ENCODE peak calls at places on chromosomes 2 and 18, in six cellular contexts. One of them, this sample, is unnamed.

GRCh38 chr2:19580264-19580663 is 221.8 kb upstream of the OSR1 start:
- DNase-seq in stomach: no peak
- DNase-seq in testis: no peak
- DNase-seq in uterus: no peak
- DNase-seq in spleen: no peak
- DNase-seq in body of pancreas: no peak
- DNase-seq in this sample: no peak

GRCh38 chr2:231604101-231604684 is 11.5 kb downstream of the TEX44 start:
- DNase-seq in uterus: peak; percentile 76
- DNase-seq in testis: peak; percentile 48
- DNase-seq in body of pancreas: peak; percentile 63
- DNase-seq in stomach: peak; percentile 51
- DNase-seq in spleen: peak; percentile 88
- DNase-seq in this sample: peak; percentile 70

GRCh38 chr2:219314804-219315468 is 5.7 kb upstream of the PTPRN start:
- DNase-seq in spleen: no peak
- DNase-seq in uterus: no peak
- DNase-seq in body of pancreas: no peak
- DNase-seq in testis: no peak
- DNase-seq in stomach: no peak
- DNase-seq in this sample: no peak

GRCh38 chr2:19038096-19039015 is 320.1 kb downstream of the OSR1 start:
- DNase-seq in testis: peak; percentile 44
- DNase-seq in stomach: no peak
- DNase-seq in body of pancreas: no peak
- DNase-seq in uterus: no peak
- DNase-seq in spleen: no peak
- DNase-seq in this sample: no peak

GRCh38 chr2:15641530-15641982 is 49.9 kb downstream of the DDX1 start:
- DNase-seq in testis: no peak
- DNase-seq in uterus: no peak
- DNase-seq in body of pancreas: no peak
- DNase-seq in stomach: no peak
- DNase-seq in spleen: no peak
- DNase-seq in this sample: no peak

GRCh38 chr2:216922170-216922780 is 62.4 kb upstream of the TNP1 start:
- DNase-seq in testis: no peak
- DNase-seq in uterus: no peak
- DNase-seq in spleen: no peak
- DNase-seq in body of pancreas: no peak
- DNase-seq in stomach: no peak
- DNase-seq in this sample: no peak

GRCh38 chr18:2641638-2642037 is 13.9 kb upstream of the SMCHD1 start:
- DNase-seq in stomach: no peak
- DNase-seq in testis: no peak
- DNase-seq in uterus: no peak
- DNase-seq in body of pancreas: no peak
- DNase-seq in spleen: no peak
- DNase-seq in this sample: no peak

GRCh38 chr18:26771524-26771923 is 94.0 kb downstream of the AQP4 start:
- DNase-seq in body of pancreas: peak; percentile 39
- DNase-seq in spleen: no peak
- DNase-seq in testis: peak; percentile 31
- DNase-seq in stomach: peak; percentile 34
- DNase-seq in uterus: no peak
- DNase-seq in this sample: peak; percentile 44

GRCh38 chr18:48475635-48476549 is 62.9 kb upstream of the CTIF start:
- DNase-seq in uterus: peak; percentile 44
- DNase-seq in body of pancreas: peak; percentile 65
- DNase-seq in stomach: peak; percentile 53
- DNase-seq in spleen: no peak
- DNase-seq in testis: peak; percentile 67
- DNase-seq in this sample: peak; percentile 46

GRCh38 chr18:59219672-59220163 is at the start of gene GRP:
- DNase-seq in uterus: no peak
- DNase-seq in spleen: no peak
- DNase-seq in body of pancreas: no peak
- DNase-seq in testis: no peak
- DNase-seq in stomach: no peak
- DNase-seq in this sample: no peak

GRCh38 chr2:45905643-45905969 is 254.1 kb downstream of the PRKCE start:
- DNase-seq in body of pancreas: no peak
- DNase-seq in spleen: no peak
- DNase-seq in stomach: no peak
- DNase-seq in uterus: no peak
- DNase-seq in testis: no peak
- DNase-seq in this sample: no peak

GRCh38 chr2:226463154-226463553 is 336.5 kb downstream of the IRS1 start:
- DNase-seq in spleen: no peak
- DNase-seq in body of pancreas: no peak
- DNase-seq in uterus: no peak
- DNase-seq in testis: no peak
- DNase-seq in stomach: no peak
- DNase-seq in this sample: no peak

GRCh38 chr2:44233450-44234128 is 41.7 kb upstream of the SLC3A1 start:
- DNase-seq in stomach: no peak
- DNase-seq in body of pancreas: no peak
- DNase-seq in spleen: no peak
- DNase-seq in uterus: no peak
- DNase-seq in testis: no peak
- DNase-seq in this sample: no peak

GRCh38 chr2:14330884-14331283 is 301.6 kb upstream of the LRATD1 start:
- DNase-seq in stomach: no peak
- DNase-seq in spleen: no peak
- DNase-seq in testis: no peak
- DNase-seq in uterus: no peak
- DNase-seq in body of pancreas: no peak
- DNase-seq in this sample: no peak

GRCh38 chr2:96769816-96770215 is 9.1 kb downstream of the CNNM4 start:
- DNase-seq in testis: peak; percentile 42
- DNase-seq in spleen: no peak
- DNase-seq in body of pancreas: no peak
- DNase-seq in stomach: peak; percentile 30
- DNase-seq in uterus: no peak
- DNase-seq in this sample: peak; percentile 97

GRCh38 chr2:45291283-45291682 is 282.0 kb upstream of the SIX2 start:
- DNase-seq in testis: no peak
- DNase-seq in stomach: no peak
- DNase-seq in spleen: no peak
- DNase-seq in uterus: peak; percentile 30
- DNase-seq in body of pancreas: no peak
- DNase-seq in this sample: no peak

GRCh38 chr2:164979113-164979512 is 23.8 kb upstream of the SLC38A11 start:
- DNase-seq in spleen: no peak
- DNase-seq in stomach: no peak
- DNase-seq in body of pancreas: no peak
- DNase-seq in uterus: no peak
- DNase-seq in testis: no peak
- DNase-seq in this sample: no peak

GRCh38 chr2:184524551-184525382 is 73.6 kb upstream of the ZNF804A start:
- DNase-seq in body of pancreas: peak; percentile 4
- DNase-seq in spleen: no peak
- DNase-seq in stomach: no peak
- DNase-seq in testis: no peak
- DNase-seq in uterus: no peak
- DNase-seq in this sample: no peak

GRCh38 chr18:61833387-61833786 is 59.4 kb downstream of the RNF152 start:
- DNase-seq in spleen: no peak
- DNase-seq in stomach: no peak
- DNase-seq in uterus: no peak
- DNase-seq in body of pancreas: no peak
- DNase-seq in testis: no peak
- DNase-seq in this sample: no peak

GRCh38 chr2:190469770-190470169 is 61.6 kb downstream of the MFSD6 start:
- DNase-seq in body of pancreas: no peak
- DNase-seq in testis: no peak
- DNase-seq in spleen: no peak
- DNase-seq in stomach: no peak
- DNase-seq in uterus: peak; percentile 63
- DNase-seq in this sample: peak; percentile 67

GRCh38 chr2:160022162-160022561 is 40.3 kb downstream of the PLA2R1 start:
- DNase-seq in spleen: no peak
- DNase-seq in body of pancreas: no peak
- DNase-seq in stomach: no peak
- DNase-seq in uterus: no peak
- DNase-seq in testis: no peak
- DNase-seq in this sample: no peak

GRCh38 chr2:3242747-3243369 is 134.8 kb downstream of the EIPR1 start:
- DNase-seq in stomach: no peak
- DNase-seq in uterus: no peak
- DNase-seq in spleen: no peak
- DNase-seq in testis: no peak
- DNase-seq in body of pancreas: no peak
- DNase-seq in this sample: no peak

GRCh38 chr2:234768608-234769196 is 183.1 kb upstream of the SH3BP4 start:
- DNase-seq in uterus: no peak
- DNase-seq in spleen: no peak
- DNase-seq in testis: no peak
- DNase-seq in body of pancreas: no peak
- DNase-seq in stomach: no peak
- DNase-seq in this sample: no peak

GRCh38 chr2:238203104-238203972 is at the start of gene ILKAP:
- DNase-seq in spleen: peak; percentile 98
- DNase-seq in stomach: peak; percentile 93
- DNase-seq in body of pancreas: peak; percentile 93
- DNase-seq in testis: peak; percentile 87
- DNase-seq in uterus: peak; percentile 83
- DNase-seq in this sample: peak; percentile 92

GRCh38 chr2:105409717-105410116 is 10.9 kb upstream of the FHL2 start:
- DNase-seq in uterus: peak; percentile 89
- DNase-seq in spleen: no peak
- DNase-seq in testis: peak; percentile 92
- DNase-seq in stomach: peak; percentile 83
- DNase-seq in body of pancreas: peak; percentile 59
- DNase-seq in this sample: peak; percentile 94

GRCh38 chr2:135585586-135585985 is 54.3 kb downstream of the R3HDM1 start:
- DNase-seq in body of pancreas: no peak
- DNase-seq in stomach: no peak
- DNase-seq in spleen: no peak
- DNase-seq in uterus: no peak
- DNase-seq in testis: no peak
- DNase-seq in this sample: no peak

GRCh38 chr18:48098538-48098937 is 168.1 kb upstream of the SMAD2 start:
- DNase-seq in uterus: no peak
- DNase-seq in spleen: no peak
- DNase-seq in testis: peak; percentile 50
- DNase-seq in stomach: no peak
- DNase-seq in body of pancreas: no peak
- DNase-seq in this sample: no peak

GRCh38 chr2:11774600-11774999 is 28.2 kb downstream of the LPIN1 start:
- DNase-seq in body of pancreas: no peak
- DNase-seq in testis: no peak
- DNase-seq in stomach: no peak
- DNase-seq in spleen: no peak
- DNase-seq in uterus: no peak
- DNase-seq in this sample: no peak

GRCh38 chr18:45652703-45653490 is 37.6 kb downstream of the SLC14A2 start:
- DNase-seq in body of pancreas: no peak
- DNase-seq in spleen: no peak
- DNase-seq in testis: no peak
- DNase-seq in uterus: no peak
- DNase-seq in stomach: no peak
- DNase-seq in this sample: no peak

GRCh38 chr2:207176245-207176644 is 10.5 kb upstream of the KLF7 start:
- DNase-seq in uterus: no peak
- DNase-seq in stomach: no peak
- DNase-seq in testis: no peak
- DNase-seq in body of pancreas: no peak
- DNase-seq in spleen: no peak
- DNase-seq in this sample: no peak
- H3K27ac ChIP-seq in uterus: no peak overlapping the region
- H3K27ac ChIP-seq in stomach: no peak overlapping the region
- H3K27ac ChIP-seq in testis: no peak overlapping the region
- H3K27ac ChIP-seq in body of pancreas: no peak overlapping the region
- H3K27ac ChIP-seq in spleen: no peak overlapping the region
- H3K27ac ChIP-seq in this sample: no peak overlapping the region

GRCh38 chr2:241062342-241063092 is 39.6 kb downstream of the MTERF4 start:
- DNase-seq in uterus: no peak
- DNase-seq in stomach: no peak
- DNase-seq in testis: peak; percentile 12
- DNase-seq in body of pancreas: peak; percentile 10
- DNase-seq in spleen: no peak
- DNase-seq in this sample: no peak

GRCh38 chr2:241063093-241063551 is 39.0 kb downstream of the MTERF4 start:
- DNase-seq in body of pancreas: peak; percentile 23
- DNase-seq in spleen: no peak
- DNase-seq in uterus: no peak
- DNase-seq in testis: peak; percentile 11
- DNase-seq in stomach: no peak
- DNase-seq in this sample: peak; percentile 75

GRCh38 chr2:241064802-241065354 is 37.2 kb downstream of the MTERF4 start:
- DNase-seq in testis: peak; percentile 8
- DNase-seq in stomach: no peak
- DNase-seq in spleen: no peak
- DNase-seq in uterus: no peak
- DNase-seq in body of pancreas: peak; percentile 19
- DNase-seq in this sample: no peak

GRCh38 chr2:241064008-241064801 is 37.9 kb downstream of the MTERF4 start:
- DNase-seq in testis: peak; percentile 10
- DNase-seq in body of pancreas: peak; percentile 78
- DNase-seq in stomach: peak; percentile 68
- DNase-seq in spleen: peak; percentile 83
- DNase-seq in uterus: no peak
- DNase-seq in this sample: peak; percentile 83

GRCh38 chr2:241063587-241063986 is 38.5 kb downstream of the MTERF4 start:
- DNase-seq in body of pancreas: peak; percentile 33
- DNase-seq in testis: peak; percentile 9
- DNase-seq in spleen: no peak
- DNase-seq in uterus: no peak
- DNase-seq in stomach: no peak
- DNase-seq in this sample: peak; percentile 48
- H3K4me3 ChIP-seq in body of pancreas: no peak overlapping the region
- H3K4me3 ChIP-seq in testis: no peak overlapping the region
- H3K4me3 ChIP-seq in spleen: no peak overlapping the region
- H3K4me3 ChIP-seq in uterus: no peak overlapping the region
- H3K4me3 ChIP-seq in stomach: peak overlapping the region; percentile 34
- H3K4me3 ChIP-seq in this sample: peak overlapping the region; percentile 23

DNA sequence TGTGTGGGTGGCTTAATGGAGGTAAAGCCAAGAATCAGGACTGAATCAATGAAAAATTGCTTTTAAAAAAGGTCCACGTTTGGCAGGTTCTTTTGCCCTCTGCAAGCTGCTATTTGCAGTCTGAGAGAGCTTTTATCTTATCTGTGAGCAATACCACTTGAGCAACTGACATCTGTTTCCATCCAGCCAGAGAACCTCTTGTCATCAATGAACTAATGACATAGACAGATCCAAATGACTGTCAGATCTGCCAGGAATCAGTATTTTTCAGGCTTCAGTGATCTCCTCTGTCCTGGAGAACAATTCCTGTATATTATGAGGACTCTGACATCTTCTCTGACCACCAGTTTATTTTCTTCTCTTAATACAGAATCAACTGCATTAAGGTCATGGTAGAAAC is 608.1 kb downstream of the LRP1B start:
- DNase-seq in stomach: no peak
- DNase-seq in body of pancreas: no peak
- DNase-seq in testis: no peak
- DNase-seq in uterus: no peak
- DNase-seq in spleen: no peak
- DNase-seq in this sample: no peak
- TF ChIP-seq POLR2A in stomach: no peak
- TF ChIP-seq POLR2A in body of pancreas: no peak
- TF ChIP-seq POLR2A in testis: no peak
- TF ChIP-seq POLR2A in uterus: no peak
- TF ChIP-seq POLR2A in spleen: no peak
- TF ChIP-seq POLR2A in this sample: no peak

GRCh38 chr18:42412896-42413295 is 457.9 kb downstream of the PIK3C3 start:
- DNase-seq in body of pancreas: no peak
- DNase-seq in uterus: no peak
- DNase-seq in stomach: no peak
- DNase-seq in spleen: no peak
- DNase-seq in testis: no peak
- DNase-seq in this sample: no peak
- H3K27ac ChIP-seq in body of pancreas: no peak overlapping the region
- H3K27ac ChIP-seq in uterus: no peak overlapping the region
- H3K27ac ChIP-seq in stomach: no peak overlapping the region
- H3K27ac ChIP-seq in spleen: no peak overlapping the region
- H3K27ac ChIP-seq in testis: no peak overlapping the region
- H3K27ac ChIP-seq in this sample: no peak overlapping the region